ENCODE peak calls at places on chromosomes 12 and 14, in ten cellular contexts. B is NCI-H2029, I is globus pallidus, X is AG04450, W is RWPE1, V is HS-5, Q is hepatocyte, F is A172, O is SK-N-DZ, E is left lobe of liver. A is an unnamed sample.

GRCh38 chr14:57329833-57330232 is 60.6 kb upstream of the NAA30 start:
- DNase-seq in I (no peak), Q (no peak), V (no peak), W (no peak), F (no peak), O (no peak), E (no peak), X (no peak), B (no peak), A (no peak)

GRCh38 chr12:103913100-103913499 is 17.1 kb upstream of the HSP90B1 start:
- DNase-seq in Q (no peak), W (no peak), B (no peak), F (no peak), E (no peak), O (peak; percentile 42), X (no peak), I (no peak), V (no peak), A (no peak)

GRCh38 chr12:103050273-103050672 is 92.8 kb downstream of the ASCL1 start:
- DNase-seq in O (peak; percentile 87), I (no peak), W (no peak), E (no peak), Q (no peak), F (no peak), X (no peak), B (no peak), V (no peak), A (no peak)

GRCh38 chr14:71626281-71626835 is 305.9 kb upstream of the RGS6 start:
- DNase-seq in E (no peak), O (peak; percentile 27), W (no peak), I (no peak), X (no peak), B (no peak), V (peak; percentile 11), F (no peak), Q (no peak), A (no peak)

GRCh38 chr12:67358686-67359374 is 89.7 kb downstream of the CAND1 start:
- DNase-seq in V (peak; percentile 42), X (peak; percentile 37), E (no peak), F (peak; percentile 66), O (no peak), I (no peak), Q (no peak), B (no peak), W (no peak), A (peak; percentile 86)

GRCh38 chr14:82854131-82854530 is 1320.5 kb upstream of the SEL1L start:
- DNase-seq in I (no peak), O (no peak), B (no peak), V (no peak), X (no peak), E (no peak), W (no peak), Q (no peak), F (no peak), A (no peak)

GRCh38 chr12:122310636-122311035 is 44.3 kb upstream of the VPS33A start:
- DNase-seq in E (no peak), B (no peak), V (no peak), Q (no peak), O (no peak), I (no peak), X (no peak), F (no peak), W (no peak), A (no peak)

GRCh38 chr12:46402451-46402850 is 29.9 kb upstream of the SLC38A2 start:
- DNase-seq in O (no peak), F (peak; percentile 94), Q (no peak), V (peak; percentile 76), X (no peak), B (no peak), E (no peak), I (no peak), W (peak; percentile 74), A (no peak)

GRCh38 chr14:90871605-90872233 is 55.5 kb upstream of the TTC7B start:
- DNase-seq in X (no peak), B (no peak), E (no peak), O (peak; percentile 2), V (peak; percentile 24), Q (no peak), F (peak; percentile 86), W (peak; percentile 56), I (no peak), A (no peak)

GRCh38 chr14:57462551-57462950 is 31.1 kb downstream of the CCDC198 start:
- DNase-seq in Q (no peak), I (no peak), X (no peak), F (no peak), O (no peak), V (no peak), W (peak; percentile 45), E (no peak), B (no peak), A (no peak)

GRCh38 chr12:112788205-112788604 is 3.3 kb upstream of the RPH3A start:
- DNase-seq in O (no peak), F (no peak), X (no peak), B (no peak), W (no peak), Q (no peak), V (no peak), I (no peak), E (no peak), A (no peak)

GRCh38 chr12:93186131-93186530 is 191.6 kb upstream of the NUDT4 start:
- DNase-seq in O (no peak), W (no peak), V (no peak), E (no peak), I (no peak), F (no peak), B (no peak), Q (no peak), X (no peak), A (no peak)

GRCh38 chr12:116559330-116560080 is at the start of gene MAP1LC3B2:
- DNase-seq in X (no peak), I (peak; percentile 62), B (no peak), Q (peak; percentile 86), E (peak; percentile 61), W (peak; percentile 79), V (no peak), O (no peak), F (peak; percentile 98), A (no peak)

GRCh38 chr14:52267501-52268190 is at the start of gene PTGDR:
- DNase-seq in W (no peak), I (no peak), B (no peak), O (no peak), V (no peak), E (no peak), X (no peak), Q (peak; percentile 16), F (no peak), A (no peak)

GRCh38 chr14:37230551-37231194 is 32.9 kb downstream of the MIPOL1 start:
- DNase-seq in O (peak; percentile 22), B (peak; percentile 88), Q (peak; percentile 89), W (peak; percentile 32), X (peak; percentile 38), F (peak; percentile 29), V (no peak), E (no peak), I (peak; percentile 45), A (peak; percentile 17)

GRCh38 chr14:54106802-54107377 is 150.3 kb upstream of the BMP4 start:
- DNase-seq in I (no peak), E (no peak), V (no peak), Q (no peak), W (peak; percentile 55), X (no peak), O (no peak), B (no peak), F (peak; percentile 16), A (no peak)

GRCh38 chr12:27164330-27165045 is 79.6 kb upstream of the STK38L start:
- DNase-seq in X (no peak), W (no peak), I (no peak), O (no peak), V (no peak), F (no peak), Q (no peak), E (no peak), B (no peak), A (no peak)

GRCh38 chr12:128606040-128606439 is 217.7 kb downstream of the SLC15A4 start:
- DNase-seq in F (no peak), O (peak; percentile 29), I (no peak), B (no peak), W (no peak), V (no peak), Q (no peak), X (no peak), E (no peak), A (peak; percentile 65)

GRCh38 chr12:83150465-83151189 is 463.9 kb downstream of the TMTC2 start:
- DNase-seq in Q (no peak), B (no peak), I (no peak), E (no peak), W (no peak), X (no peak), F (no peak), V (no peak), O (no peak), A (no peak)

GRCh38 chr12:113477842-113478215 is 6.2 kb upstream of the LHX5 start:
- DNase-seq in V (no peak), X (no peak), B (no peak), I (no peak), O (no peak), W (no peak), Q (no peak), F (no peak), E (no peak), A (no peak)

GRCh38 chr12:44960423-44960822 is 84.3 kb upstream of the NELL2 start:
- DNase-seq in E (no peak), F (no peak), O (no peak), B (no peak), W (no peak), V (no peak), X (no peak), Q (no peak), I (no peak), A (no peak)

GRCh38 chr12:75011120-75011519 is 198.5 kb downstream of the KCNC2 start:
- DNase-seq in O (peak; percentile 5), Q (no peak), E (no peak), W (no peak), V (no peak), F (no peak), I (no peak), X (no peak), B (no peak), A (no peak)

GRCh38 chr12:46944104-46944503 is 118.3 kb upstream of the SLC38A4 start:
- DNase-seq in W (peak; percentile 34), F (peak; percentile 53), V (no peak), E (no peak), B (no peak), Q (peak; percentile 47), X (no peak), I (no peak), O (no peak), A (no peak)

GRCh38 chr12:116177017-116177416 is 100.5 kb downstream of the MED13L start:
- DNase-seq in V (no peak), E (no peak), X (no peak), B (no peak), W (no peak), I (no peak), F (no peak), Q (no peak), O (no peak), A (no peak)

GRCh38 chr12:58668831-58669230 is 251.5 kb downstream of the LRIG3 start:
- DNase-seq in X (no peak), V (no peak), Q (no peak), F (peak; percentile 15), B (no peak), E (no peak), O (no peak), I (no peak), W (no peak), A (peak; percentile 49)

GRCh38 chr14:53953828-53954550 is 2.6 kb downstream of the BMP4 start:
- DNase-seq in E (peak; percentile 51), X (no peak), W (no peak), O (no peak), B (no peak), Q (peak; percentile 74), I (peak; percentile 12), F (peak; percentile 10), V (no peak), A (no peak)

GRCh38 chr12:79119796-79120195 is 255.2 kb downstream of the SYT1 start:
- DNase-seq in V (no peak), B (no peak), I (no peak), F (no peak), O (no peak), Q (no peak), X (no peak), E (no peak), W (no peak), A (no peak)

GRCh38 chr12:99852666-99853065 is 132.1 kb downstream of the ANKS1B start:
- DNase-seq in X (no peak), E (no peak), Q (peak; percentile 3), B (no peak), V (no peak), F (no peak), I (no peak), W (no peak), O (no peak), A (no peak)

A was measured in smooth muscle cell of the brain vasculature.